ENCODE peak calls at places on chromosomes 11 and 22, in ten cellular contexts. Y is heart left ventricle; Q is CD8-positive, alpha-beta memory T cell; U is HAP-1; R is fibroblast of pulmonary artery; G is transverse colon; F is breast epithelium; P is fibroblast of lung; C is astrocyte; H is thoracic aorta. K is an unnamed sample.

GRCh38 chr22:39556970-39557811 is 13.4 kb upstream of the CACNA1I start:
- DNase-seq in C (no peak), F (no peak), G (no peak), Y (no peak), H (no peak), P (peak; percentile 14), Q (no peak), U (peak; percentile 44), R (no peak), K (no peak)

GRCh38 chr11:128400382-128401203 is 186.8 kb downstream of the ETS1 start:
- DNase-seq in U (no peak), C (no peak), Y (no peak), P (no peak), G (no peak), F (no peak), Q (no peak), R (no peak), H (no peak), K (no peak)

GRCh38 chr11:132976115-132976514 is 556.2 kb downstream of the OPCML start:
- DNase-seq in Y (no peak), R (no peak), P (no peak), C (no peak), U (no peak), Q (no peak), G (no peak), F (no peak), H (no peak), K (no peak)

GRCh38 chr22:19844423-19845368 is 10.0 kb downstream of the GNB1L start:
- DNase-seq in Q (no peak), C (peak; percentile 31), P (peak; percentile 56), U (no peak), H (no peak), R (peak; percentile 47), Y (peak; percentile 84), F (peak; percentile 74), G (no peak), K (no peak)

GRCh38 chr22:41842996-41843970 is 10.4 kb downstream of the SREBF2 start:
- DNase-seq in R (no peak), P (no peak), C (no peak), F (no peak), Y (no peak), G (no peak), H (no peak), Q (no peak), U (no peak), K (no peak)

GRCh38 chr11:109609454-109610185 is 187.6 kb downstream of the C11orf87 start:
- DNase-seq in C (no peak), G (no peak), U (no peak), Y (no peak), F (no peak), P (no peak), R (no peak), H (no peak), Q (no peak), K (no peak)

GRCh38 chr22:46596032-46596441 is 24.1 kb upstream of the GRAMD4 start:
- DNase-seq in P (peak; percentile 40), R (no peak), Q (no peak), G (no peak), H (no peak), U (no peak), C (no peak), Y (no peak), F (no peak), K (peak; percentile 31)

GRCh38 chr11:12457030-12457600 is 79.7 kb downstream of the PARVA start:
- DNase-seq in P (peak; percentile 73), C (peak; percentile 63), U (no peak), Q (no peak), G (no peak), H (no peak), F (no peak), Y (no peak), R (peak; percentile 47), K (no peak)

GRCh38 chr11:125952973-125953372 is 7.1 kb downstream of the VSIG10L2 start:
- DNase-seq in C (no peak), P (no peak), Q (no peak), U (no peak), Y (no peak), F (peak; percentile 35), R (no peak), H (no peak), G (peak; percentile 69), K (no peak)

GRCh38 chr11:117195208-117195607 is 4.0 kb upstream of the TAGLN start:
- DNase-seq in P (no peak), U (no peak), G (peak; percentile 53), Y (no peak), C (no peak), H (no peak), Q (no peak), F (no peak), R (no peak), K (no peak)

GRCh38 chr11:120068114-120068573 is 69.8 kb downstream of the TRIM29 start:
- DNase-seq in U (no peak), P (peak; percentile 53), H (no peak), R (peak; percentile 48), F (peak; percentile 5), G (no peak), Y (no peak), C (peak; percentile 33), Q (no peak), K (peak; percentile 51)

GRCh38 chr11:122491486-122491885 is 164.0 kb upstream of the UBASH3B start:
- DNase-seq in U (no peak), P (peak; percentile 55), F (peak; percentile 27), H (no peak), Y (no peak), Q (no peak), R (peak; percentile 65), C (peak; percentile 47), G (no peak), K (no peak)

GRCh38 chr11:126048198-126048597 is 14.5 kb downstream of the CDON start:
- DNase-seq in G (no peak), C (no peak), R (no peak), H (no peak), Y (no peak), Q (no peak), F (no peak), P (no peak), U (no peak), K (no peak)

GRCh38 chr11:12263141-12263693 is 114.2 kb upstream of the PARVA start:
- DNase-seq in R (peak; percentile 45), P (peak; percentile 50), H (no peak), U (no peak), G (no peak), F (no peak), Y (no peak), C (peak; percentile 37), Q (no peak), K (no peak)

GRCh38 chr11:14228356-14228755 is 130.6 kb downstream of the RRAS2 start:
- DNase-seq in G (no peak), Y (no peak), R (no peak), Q (no peak), F (no peak), C (no peak), P (no peak), U (no peak), H (no peak), K (no peak)

GRCh38 chr11:120184946-120185677 is 25.7 kb upstream of the OAF start:
- DNase-seq in P (peak; percentile 36), R (peak; percentile 39), Q (no peak), Y (peak; percentile 83), C (no peak), H (no peak), F (peak; percentile 44), G (peak; percentile 82), U (no peak), K (no peak)

GRCh38 chr11:119181677-119182412 is 3.4 kb upstream of the NHERF4 start:
- DNase-seq in H (no peak), G (no peak), F (no peak), C (no peak), P (no peak), Y (no peak), R (no peak), U (no peak), Q (no peak), K (no peak)

GRCh38 chr11:69942333-69942820 is 123.2 kb upstream of the FGF3 start:
- DNase-seq in H (no peak), C (no peak), U (no peak), R (no peak), G (no peak), P (no peak), Q (no peak), F (no peak), Y (peak; percentile 49), K (no peak)
- H3K4me3 ChIP-seq in H (no peak overlapping the region), C (no peak overlapping the region), U (no peak overlapping the region), R (no peak overlapping the region), G (no peak overlapping the region), P (no peak overlapping the region), Q (no peak overlapping the region), F (no peak overlapping the region), Y (no peak overlapping the region), K (no peak overlapping the region)

GRCh38 chr11:8776209-8776608 is 93.6 kb downstream of the RPL27A start:
- DNase-seq in C (no peak), H (no peak), G (no peak), P (no peak), R (no peak), Y (no peak), U (no peak), Q (no peak), F (no peak), K (no peak)
- H3K4me3 ChIP-seq in C (no peak overlapping the region), H (no peak overlapping the region), G (no peak overlapping the region), P (no peak overlapping the region), R (no peak overlapping the region), Y (no peak overlapping the region), U (no peak overlapping the region), Q (no peak overlapping the region), F (no peak overlapping the region), K (no peak overlapping the region)

DNA sequence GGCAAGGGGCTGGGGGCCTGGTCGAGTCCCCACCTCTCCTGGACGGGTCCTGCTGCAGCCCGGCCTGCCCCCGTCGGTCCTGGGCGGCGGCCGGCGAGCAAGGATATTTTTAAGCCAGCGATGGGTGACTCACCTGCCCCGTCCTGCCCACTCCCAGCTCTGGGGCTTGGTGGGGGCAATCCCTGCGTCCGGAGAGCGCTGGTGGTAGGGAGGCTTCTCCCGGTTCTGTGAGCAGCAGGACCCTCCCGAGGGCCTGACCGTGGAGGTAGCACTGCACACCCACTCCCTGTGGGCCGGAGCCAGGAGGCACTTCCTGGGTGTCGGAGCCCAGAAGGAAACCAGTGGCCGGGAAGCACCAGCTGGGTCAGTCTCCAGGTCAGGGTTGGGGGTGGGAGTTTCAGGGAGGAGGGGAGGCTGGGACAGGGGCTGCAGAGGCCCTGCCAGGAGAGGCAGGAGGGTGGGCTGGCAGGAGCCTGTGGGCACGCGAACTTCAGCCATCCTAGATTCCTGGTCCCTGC is 467 bp downstream of the EPS8L2 start:
- DNase-seq in Q (no peak), G (peak; percentile 64), U (no peak), P (peak; percentile 54), C (peak; percentile 22), F (no peak), Y (peak; percentile 60), R (no peak), H (no peak), K (no peak)
- H3K4me3 ChIP-seq in Q (no peak overlapping the region), G (peak overlapping the region; percentile 62), U (peak overlapping the region; percentile 13), P (peak overlapping the region; percentile 72), C (peak overlapping the region; percentile 63), F (peak overlapping the region; percentile 51), Y (peak overlapping the region; percentile 56), R (peak overlapping the region; percentile 55), H (peak overlapping the region; percentile 92), K (peak overlapping the region; percentile 56)

DNA sequence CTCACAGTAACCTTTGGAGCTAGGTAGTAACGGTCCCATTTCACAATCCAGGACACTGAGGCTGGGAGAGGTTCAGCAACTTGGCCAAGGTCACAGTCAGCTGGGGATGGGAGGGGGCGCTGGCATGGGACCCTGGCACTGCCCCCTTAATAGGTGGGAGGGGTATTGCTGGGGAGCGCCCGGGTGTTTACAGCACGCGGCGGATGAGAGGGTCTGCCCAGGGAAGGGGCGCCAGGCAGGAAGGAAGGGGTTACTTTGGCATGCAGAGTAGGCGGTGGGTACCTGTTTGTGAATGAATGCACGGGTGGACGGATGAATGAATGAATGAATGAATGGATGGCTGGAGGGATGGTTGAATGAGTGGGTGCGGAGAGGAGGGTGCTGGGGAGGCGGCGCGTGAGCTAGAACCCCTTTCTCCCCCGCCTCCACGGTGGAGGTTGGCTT is 628 bp upstream of the FLRT1 start:
- DNase-seq in Q (no peak), C (no peak), R (no peak), F (no peak), U (no peak), Y (no peak), H (no peak), P (no peak), G (no peak), K (no peak)
- H3K4me3 ChIP-seq in Q (no peak overlapping the region), C (no peak overlapping the region), R (no peak overlapping the region), F (peak overlapping the region; percentile 6), U (no peak overlapping the region), Y (peak overlapping the region; percentile 63), H (peak overlapping the region; percentile 36), P (no peak overlapping the region), G (peak overlapping the region; percentile 35), K (no peak overlapping the region)